ENCODE peak calls at places on chromosomes 12 and 14, in five cellular contexts. One of them, this sample, is unnamed.

GRCh38 chr12:63319386-63319785 is 168.4 kb upstream of the AVPR1A start:
- DNase-seq in psoas muscle: no peak
- DNase-seq in brain microvascular endothelial cell: peak
- DNase-seq in breast epithelium: no peak
- DNase-seq in GM06990: no peak
- DNase-seq in this sample: no peak

GRCh38 chr12:113422030-113422900 is at the start of gene SDSL:
- DNase-seq in GM06990: peak
- DNase-seq in breast epithelium: peak
- DNase-seq in brain microvascular endothelial cell: peak
- DNase-seq in psoas muscle: peak
- DNase-seq in this sample: no peak

GRCh38 chr12:100174506-100174905 is 26.1 kb upstream of the ACTR6 start:
- DNase-seq in breast epithelium: no peak
- DNase-seq in GM06990: no peak
- DNase-seq in brain microvascular endothelial cell: no peak
- DNase-seq in psoas muscle: no peak
- DNase-seq in this sample: no peak

GRCh38 chr12:18165422-18165871 is 75.5 kb upstream of the RERGL start:
- DNase-seq in psoas muscle: no peak
- DNase-seq in GM06990: peak
- DNase-seq in brain microvascular endothelial cell: peak
- DNase-seq in breast epithelium: no peak
- DNase-seq in this sample: no peak

GRCh38 chr12:40152783-40153383 is 47.0 kb upstream of the SLC2A13 start:
- DNase-seq in psoas muscle: no peak
- DNase-seq in breast epithelium: no peak
- DNase-seq in GM06990: no peak
- DNase-seq in brain microvascular endothelial cell: peak
- DNase-seq in this sample: peak

GRCh38 chr12:127297327-127297726 is 969.6 kb upstream of the TMEM132C start:
- DNase-seq in breast epithelium: no peak
- DNase-seq in GM06990: no peak
- DNase-seq in brain microvascular endothelial cell: no peak
- DNase-seq in psoas muscle: no peak
- DNase-seq in this sample: no peak

GRCh38 chr14:70093156-70093555 is 95.6 kb downstream of the SLC8A3 start:
- DNase-seq in GM06990: no peak
- DNase-seq in breast epithelium: no peak
- DNase-seq in brain microvascular endothelial cell: no peak
- DNase-seq in psoas muscle: no peak
- DNase-seq in this sample: no peak

GRCh38 chr12:1832801-1833595 is 12.6 kb downstream of the LRTM2 start:
- DNase-seq in brain microvascular endothelial cell: no peak
- DNase-seq in GM06990: no peak
- DNase-seq in psoas muscle: no peak
- DNase-seq in breast epithelium: no peak
- DNase-seq in this sample: no peak

GRCh38 chr12:89476889-89477288 is 47.7 kb downstream of the GALNT4 start:
- DNase-seq in breast epithelium: no peak
- DNase-seq in brain microvascular endothelial cell: no peak
- DNase-seq in psoas muscle: no peak
- DNase-seq in GM06990: no peak
- DNase-seq in this sample: no peak

GRCh38 chr12:70290126-70290525 is 46.9 kb downstream of the CNOT2 start:
- DNase-seq in GM06990: no peak
- DNase-seq in breast epithelium: no peak
- DNase-seq in brain microvascular endothelial cell: no peak
- DNase-seq in psoas muscle: no peak
- DNase-seq in this sample: no peak

GRCh38 chr14:36604757-36605505 is 22.5 kb upstream of the NKX2-8 start:
- DNase-seq in psoas muscle: no peak
- DNase-seq in brain microvascular endothelial cell: peak
- DNase-seq in breast epithelium: peak
- DNase-seq in GM06990: no peak
- DNase-seq in this sample: peak

GRCh38 chr14:88326352-88327103 is 3.5 kb upstream of the KCNK10 start:
- DNase-seq in psoas muscle: no peak
- DNase-seq in brain microvascular endothelial cell: no peak
- DNase-seq in breast epithelium: no peak
- DNase-seq in GM06990: no peak
- DNase-seq in this sample: no peak

GRCh38 chr12:107488666-107489065 is 196.9 kb upstream of the PWP1 start:
- DNase-seq in GM06990: no peak
- DNase-seq in brain microvascular endothelial cell: no peak
- DNase-seq in psoas muscle: no peak
- DNase-seq in breast epithelium: no peak
- DNase-seq in this sample: no peak

GRCh38 chr14:95026851-95027463 is 130.4 kb downstream of the DICER1 start:
- DNase-seq in psoas muscle: no peak
- DNase-seq in breast epithelium: no peak
- DNase-seq in brain microvascular endothelial cell: no peak
- DNase-seq in GM06990: no peak
- DNase-seq in this sample: no peak

GRCh38 chr12:111389635-111390034 is 16.1 kb upstream of the SH2B3 start:
- DNase-seq in GM06990: no peak
- DNase-seq in brain microvascular endothelial cell: no peak
- DNase-seq in breast epithelium: no peak
- DNase-seq in psoas muscle: no peak
- DNase-seq in this sample: no peak

GRCh38 chr14:100341301-100342031 is 18.3 kb downstream of the SLC25A47 start:
- DNase-seq in psoas muscle: no peak
- DNase-seq in GM06990: no peak
- DNase-seq in breast epithelium: no peak
- DNase-seq in brain microvascular endothelial cell: peak
- DNase-seq in this sample: no peak

GRCh38 chr14:38553586-38553985 is 297.7 kb upstream of the CLEC14A start:
- DNase-seq in psoas muscle: no peak
- DNase-seq in GM06990: no peak
- DNase-seq in breast epithelium: no peak
- DNase-seq in brain microvascular endothelial cell: no peak
- DNase-seq in this sample: no peak

GRCh38 chr14:55580401-55581010 is 499 bp downstream of the KTN1 start:
- DNase-seq in breast epithelium: peak
- DNase-seq in brain microvascular endothelial cell: no peak
- DNase-seq in GM06990: peak
- DNase-seq in psoas muscle: peak
- DNase-seq in this sample: peak

GRCh38 chr12:48717252-48717695 is 767 bp upstream of the CCNT1 start:
- DNase-seq in brain microvascular endothelial cell: no peak
- DNase-seq in psoas muscle: no peak
- DNase-seq in GM06990: peak
- DNase-seq in breast epithelium: no peak
- DNase-seq in this sample: no peak

GRCh38 chr14:104130974-104131651 is 7.3 kb upstream of the KIF26A start:
- DNase-seq in breast epithelium: peak
- DNase-seq in psoas muscle: peak
- DNase-seq in GM06990: no peak
- DNase-seq in brain microvascular endothelial cell: no peak
- DNase-seq in this sample: no peak

GRCh38 chr12:19181666-19182426 is 52.3 kb downstream of the PLEKHA5 start:
- DNase-seq in GM06990: no peak
- DNase-seq in brain microvascular endothelial cell: no peak
- DNase-seq in breast epithelium: no peak
- DNase-seq in psoas muscle: no peak
- DNase-seq in this sample: no peak

GRCh38 chr14:94213021-94213420 is 38.9 kb downstream of the PPP4R4 start:
- DNase-seq in breast epithelium: no peak
- DNase-seq in GM06990: no peak
- DNase-seq in brain microvascular endothelial cell: peak
- DNase-seq in psoas muscle: no peak
- DNase-seq in this sample: no peak

GRCh38 chr12:67780580-67781084 is 132.1 kb downstream of the DYRK2 start:
- DNase-seq in brain microvascular endothelial cell: no peak
- DNase-seq in psoas muscle: no peak
- DNase-seq in breast epithelium: no peak
- DNase-seq in GM06990: no peak
- DNase-seq in this sample: no peak

GRCh38 chr14:20522332-20522731 is 17.0 kb downstream of the RNASE10 start:
- DNase-seq in brain microvascular endothelial cell: no peak
- DNase-seq in breast epithelium: no peak
- DNase-seq in psoas muscle: no peak
- DNase-seq in GM06990: no peak
- DNase-seq in this sample: no peak

GRCh38 chr14:101739446-101740141 is 21.9 kb upstream of the PPP2R5C start:
- DNase-seq in psoas muscle: no peak
- DNase-seq in brain microvascular endothelial cell: no peak
- DNase-seq in GM06990: no peak
- DNase-seq in breast epithelium: no peak
- DNase-seq in this sample: no peak

GRCh38 chr12:105499223-105499622 is 168.7 kb downstream of the C12orf75 start:
- DNase-seq in brain microvascular endothelial cell: no peak
- DNase-seq in breast epithelium: no peak
- DNase-seq in psoas muscle: no peak
- DNase-seq in GM06990: no peak
- DNase-seq in this sample: no peak

GRCh38 chr14:93343797-93344196 is 3.2 kb upstream of the COX8C start:
- DNase-seq in psoas muscle: no peak
- DNase-seq in brain microvascular endothelial cell: no peak
- DNase-seq in GM06990: no peak
- DNase-seq in breast epithelium: no peak
- DNase-seq in this sample: no peak

GRCh38 chr12:51907083-51907863 is at the start of gene ACVRL1:
- DNase-seq in brain microvascular endothelial cell: no peak
- DNase-seq in breast epithelium: no peak
- DNase-seq in GM06990: no peak
- DNase-seq in psoas muscle: peak
- DNase-seq in this sample: no peak

GRCh38 chr14:30185832-30186231 is 258.2 kb upstream of the PRKD1 start:
- DNase-seq in GM06990: no peak
- DNase-seq in breast epithelium: no peak
- DNase-seq in psoas muscle: no peak
- DNase-seq in brain microvascular endothelial cell: no peak
- DNase-seq in this sample: no peak

GRCh38 chr12:47557401-47557800 is 148.4 kb downstream of the RPAP3 start:
- DNase-seq in GM06990: no peak
- DNase-seq in psoas muscle: no peak
- DNase-seq in breast epithelium: peak
- DNase-seq in brain microvascular endothelial cell: no peak
- DNase-seq in this sample: no peak

GRCh38 chr14:71363961-71364360 is 456.7 kb downstream of the PCNX1 start:
- DNase-seq in breast epithelium: no peak
- DNase-seq in psoas muscle: no peak
- DNase-seq in GM06990: no peak
- DNase-seq in brain microvascular endothelial cell: peak
- DNase-seq in this sample: no peak

GRCh38 chr14:102878970-102879460 is 43.4 kb upstream of the AMN start:
- DNase-seq in GM06990: no peak
- DNase-seq in brain microvascular endothelial cell: no peak
- DNase-seq in breast epithelium: no peak
- DNase-seq in psoas muscle: no peak
- DNase-seq in this sample: no peak

GRCh38 chr12:87234898-87235297 is 794.3 kb downstream of the C12orf50 start:
- DNase-seq in brain microvascular endothelial cell: no peak
- DNase-seq in psoas muscle: no peak
- DNase-seq in breast epithelium: no peak
- DNase-seq in GM06990: no peak
- DNase-seq in this sample: no peak

GRCh38 chr12:68784015-68784414 is 24.0 kb upstream of the MDM2 start:
- DNase-seq in brain microvascular endothelial cell: no peak
- DNase-seq in breast epithelium: no peak
- DNase-seq in GM06990: no peak
- DNase-seq in psoas muscle: no peak
- DNase-seq in this sample: no peak
- TF ChIP-seq CTCF in brain microvascular endothelial cell: no peak
- TF ChIP-seq CTCF in breast epithelium: no peak
- TF ChIP-seq CTCF in GM06990: no peak
- TF ChIP-seq CTCF in psoas muscle: no peak
- TF ChIP-seq CTCF in this sample: no peak

DNA sequence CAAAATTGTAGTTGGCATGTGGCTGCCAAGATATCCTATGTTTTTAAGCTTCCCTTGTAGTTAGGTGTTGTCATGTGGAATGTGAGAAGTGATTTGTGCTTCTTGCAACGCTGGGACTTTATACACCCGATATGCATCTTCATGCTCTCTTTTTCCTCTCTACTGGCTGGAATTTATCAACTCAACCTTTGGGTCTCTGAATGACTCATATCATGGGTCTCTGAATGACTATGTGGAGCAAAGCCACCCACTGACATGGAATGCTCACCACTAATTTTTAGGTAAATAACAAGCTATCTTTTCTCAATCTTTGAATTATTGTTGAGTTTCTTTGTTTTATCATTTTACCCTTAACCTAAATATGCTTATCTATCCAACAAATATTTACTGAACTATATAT is 144.6 kb downstream of the ATP23 start:
- DNase-seq in psoas muscle: no peak
- DNase-seq in breast epithelium: no peak
- DNase-seq in GM06990: no peak
- DNase-seq in brain microvascular endothelial cell: no peak
- DNase-seq in this sample: no peak
- TF ChIP-seq CTCF in psoas muscle: no peak
- TF ChIP-seq CTCF in breast epithelium: no peak
- TF ChIP-seq CTCF in GM06990: no peak
- TF ChIP-seq CTCF in brain microvascular endothelial cell: no peak
- TF ChIP-seq CTCF in this sample: no peak

GRCh38 chr12:45560689-45561088 is 168.8 kb upstream of the ARID2 start:
- DNase-seq in brain microvascular endothelial cell: no peak
- DNase-seq in breast epithelium: no peak
- DNase-seq in psoas muscle: no peak
- DNase-seq in GM06990: no peak
- DNase-seq in this sample: no peak
- TF ChIP-seq CTCF in brain microvascular endothelial cell: no peak
- TF ChIP-seq CTCF in breast epithelium: no peak
- TF ChIP-seq CTCF in psoas muscle: no peak
- TF ChIP-seq CTCF in GM06990: no peak
- TF ChIP-seq CTCF in this sample: no peak

DNA sequence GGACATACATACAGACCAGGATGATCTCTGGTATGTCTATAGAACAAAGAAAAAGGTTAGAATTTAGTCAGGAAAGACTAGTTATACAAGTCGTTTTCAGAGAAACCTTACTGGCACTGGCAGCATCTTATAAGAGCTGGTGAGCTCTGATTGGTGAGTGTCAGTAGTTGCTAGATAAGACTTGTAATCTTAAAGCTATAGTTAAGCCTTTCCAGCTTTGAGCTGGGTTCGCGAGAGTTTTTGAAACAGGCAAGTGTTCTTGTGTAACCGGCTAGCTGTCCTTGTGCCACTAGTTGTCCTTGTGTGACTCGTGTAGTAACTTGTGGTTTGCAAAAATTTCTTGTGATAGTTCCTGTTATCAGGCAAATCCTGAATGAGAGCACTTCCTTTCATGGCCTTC is 740.9 kb downstream of the GALC start:
- DNase-seq in GM06990: no peak
- DNase-seq in brain microvascular endothelial cell: no peak
- DNase-seq in breast epithelium: no peak
- DNase-seq in psoas muscle: no peak
- DNase-seq in this sample: no peak
- TF ChIP-seq CTCF in GM06990: no peak
- TF ChIP-seq CTCF in brain microvascular endothelial cell: no peak
- TF ChIP-seq CTCF in breast epithelium: no peak
- TF ChIP-seq CTCF in psoas muscle: no peak
- TF ChIP-seq CTCF in this sample: no peak

This sample was measured in progenitor cell of endocrine pancreas.